ENCODE peak calls at places on chromosomes 12 and 14, in ten cellular contexts. Q is HS-27A; F is heart left ventricle; J is hypothalamus; H is foreskin fibroblast; C is posterior cingulate gyrus; M is fibroblast of gingiva; O is A172; S is NCI-H1930; Z is stimulated activated CD4-positive, alpha-beta T cell treated with anti-CD3 and anti-CD28 coated beads, Interleukin-1b, Interleukin-23, amount 100 ng/mL, for 24 hours. E is an unnamed sample.
A peak's percentile ranks its signal among the peaks of the same experiment; 100 is the strongest.

GRCh38 chr12:15625075-15625474 is 164.1 kb downstream of the EPS8 start:
- DNase-seq in S (no peak), H (no peak), Q (no peak), Z (no peak), O (no peak), J (no peak), M (no peak), F (no peak), C (no peak), E (no peak)

GRCh38 chr12:76311796-76312195 is 36.4 kb downstream of the BBS10 start:
- DNase-seq in Z (no peak), C (no peak), O (peak; percentile 59), H (peak; percentile 32), F (no peak), S (no peak), J (no peak), M (peak; percentile 73), Q (no peak), E (no peak)

GRCh38 chr14:105207460-105207901 is 26.4 kb upstream of the NUDT14 start:
- DNase-seq in C (no peak), Z (no peak), O (no peak), S (no peak), Q (no peak), M (no peak), H (no peak), F (peak; percentile 80), J (no peak), E (no peak)

GRCh38 chr12:118404876-118405521 is 28.6 kb downstream of the SUDS3 start:
- DNase-seq in Z (peak; percentile 44), O (peak; percentile 53), C (no peak), H (peak; percentile 58), S (peak; percentile 36), M (peak; percentile 48), Q (peak; percentile 35), J (no peak), F (peak; percentile 52), E (no peak)

GRCh38 chr12:88549929-88550328 is 30.3 kb downstream of the KITLG start:
- DNase-seq in J (no peak), S (no peak), Q (no peak), F (no peak), H (peak; percentile 10), C (no peak), O (no peak), Z (no peak), M (peak; percentile 69), E (no peak)

GRCh38 chr14:37170237-37170636 is 2.2 kb downstream of the SLC25A21 start:
- DNase-seq in F (no peak), O (no peak), Z (no peak), J (no peak), C (no peak), M (no peak), Q (no peak), S (no peak), H (no peak), E (no peak)

GRCh38 chr12:63875703-63876102 is 31.2 kb downstream of the SRGAP1 start:
- DNase-seq in Z (no peak), J (no peak), O (no peak), C (no peak), Q (no peak), H (no peak), M (peak; percentile 25), S (no peak), F (no peak), E (no peak)

GRCh38 chr14:75292016-75292646 is 13.5 kb downstream of the FOS start:
- DNase-seq in F (no peak), J (no peak), M (no peak), Q (no peak), S (no peak), O (no peak), C (no peak), Z (no peak), H (no peak), E (no peak)

GRCh38 chr14:59184396-59184795 is 4.1 kb upstream of the DAAM1 start:
- DNase-seq in Q (no peak), J (no peak), Z (no peak), O (no peak), C (no peak), H (no peak), F (no peak), S (no peak), M (no peak), E (no peak)

GRCh38 chr12:50458606-50459005 is 46.2 kb upstream of the DIP2B start:
- DNase-seq in Q (peak; percentile 8), M (no peak), S (no peak), Z (no peak), J (no peak), O (peak; percentile 66), C (no peak), H (no peak), F (no peak), E (no peak)

GRCh38 chr14:92516966-92517350 is 3.4 kb downstream of the RIN3 start:
- DNase-seq in M (no peak), C (no peak), F (no peak), Q (no peak), S (no peak), O (no peak), Z (no peak), H (no peak), J (no peak), E (no peak)

GRCh38 chr14:101492716-101493115 is 68.6 kb upstream of the DIO3 start:
- DNase-seq in O (no peak), Q (no peak), S (no peak), F (no peak), J (no peak), H (no peak), Z (no peak), M (no peak), C (no peak), E (no peak)

GRCh38 chr14:69151458-69152180 is 1.3 kb downstream of the DCAF5 start:
- DNase-seq in C (peak; percentile 67), J (peak; percentile 61), H (peak; percentile 62), O (peak; percentile 16), Z (peak; percentile 59), S (peak; percentile 70), Q (no peak), F (peak; percentile 78), M (peak; percentile 61), E (no peak)

GRCh38 chr12:27869567-27869966 is 89.5 kb upstream of the MANSC4 start:
- DNase-seq in C (no peak), O (no peak), J (no peak), F (peak; percentile 74), Q (no peak), Z (no peak), S (no peak), M (no peak), H (no peak), E (no peak)

GRCh38 chr12:85260904-85261303 is 19.1 kb upstream of the ALX1 start:
- DNase-seq in Q (no peak), S (no peak), C (no peak), F (no peak), O (peak; percentile 1), M (peak; percentile 15), H (no peak), Z (no peak), J (no peak), E (no peak)

GRCh38 chr12:553216-554000 is 93.7 kb downstream of the B4GALNT3 start:
- DNase-seq in F (no peak), O (no peak), Z (no peak), M (no peak), Q (no peak), S (no peak), H (peak; percentile 24), J (no peak), C (no peak), E (no peak)

GRCh38 chr12:2449586-2449985 is 345.2 kb upstream of the FKBP4 start:
- DNase-seq in Z (no peak), H (no peak), F (no peak), S (no peak), O (no peak), C (no peak), J (no peak), Q (no peak), M (no peak), E (no peak)

GRCh38 chr12:114286145-114286544 is 119.8 kb downstream of the TBX5 start:
- DNase-seq in Q (no peak), Z (no peak), J (no peak), M (no peak), S (no peak), F (no peak), H (no peak), C (no peak), O (no peak), E (no peak)

E was measured in NCI-H1436 treated with DMSO at 0.1 percent for 48 hours.